ENCODE peak calls at places on chromosomes 16 and 17, in five cellular contexts. D is heart right ventricle, Q is HFF-Myc, X is lung, T is AG04449. B is an unnamed sample.

GRCh38 chr17:76419576-76420245 is 33.2 kb downstream of the UBE2O start:
- DNase-seq in X (no peak), T (no peak), Q (no peak), D (no peak), B (no peak)

GRCh38 chr16:89142474-89143197 is 28.9 kb upstream of the CDH15 start:
- DNase-seq in D (no peak), Q (no peak), T (no peak), X (no peak), B (no peak)

GRCh38 chr16:89924298-89924924 is 1.3 kb downstream of the TUBB3 start:
- DNase-seq in T (no peak), Q (no peak), D (no peak), X (no peak), B (no peak)

GRCh38 chr16:87304951-87305350 is 12.2 kb downstream of the C16orf95 start:
- DNase-seq in Q (no peak), X (no peak), D (no peak), T (no peak), B (no peak)

GRCh38 chr17:64687959-64688358 is 25.9 kb upstream of the SMURF2 start:
- DNase-seq in D (no peak), Q (no peak), X (no peak), T (no peak), B (no peak)

GRCh38 chr16:14462811-14463210 is 167.2 kb downstream of the PARN start:
- DNase-seq in D (no peak), T (no peak), Q (no peak), X (no peak), B (peak)

GRCh38 chr17:81365148-81365600 is 30.1 kb upstream of the BAHCC1 start:
- DNase-seq in X (peak), D (peak), T (no peak), Q (no peak), B (no peak)

GRCh38 chr17:44688675-44689491 is 693 bp downstream of the CCDC43 start:
- DNase-seq in D (no peak), T (no peak), X (no peak), Q (no peak), B (no peak)

GRCh38 chr16:10828851-10829331 is 10.3 kb upstream of the TVP23A start:
- DNase-seq in X (peak), Q (peak), T (no peak), D (peak), B (peak)

GRCh38 chr16:8885674-8886592 is 3.8 kb downstream of the LITAFD start:
- DNase-seq in T (no peak), D (no peak), X (no peak), Q (no peak), B (no peak)

GRCh38 chr16:64627781-64628180 is 494.1 kb downstream of the CDH11 start:
- DNase-seq in D (peak), T (no peak), Q (no peak), X (no peak), B (no peak)

GRCh38 chr17:22272363-22273146 is 580.2 kb downstream of the KCNJ18 start:
- DNase-seq in D (no peak), Q (no peak), T (no peak), X (no peak), B (no peak)

GRCh38 chr17:17375826-17376225 is 72.7 kb downstream of the NT5M start:
- DNase-seq in X (no peak), T (no peak), D (no peak), Q (no peak), B (no peak)

GRCh38 chr17:4585203-4585939 is 1.0 kb downstream of the SMTNL2 start:
- DNase-seq in D (no peak), Q (no peak), T (no peak), X (no peak), B (peak)

GRCh38 chr16:88353232-88353631 is 29.5 kb upstream of the ZNF469 start:
- DNase-seq in T (no peak), D (no peak), Q (no peak), X (no peak), B (no peak)

GRCh38 chr16:30551781-30552180 is 6.4 kb downstream of the ZNF764 start:
- DNase-seq in Q (no peak), X (peak), T (no peak), D (no peak), B (no peak)

GRCh38 chr17:7563115-7563869 is 1.6 kb downstream of the SENP3 start:
- DNase-seq in X (no peak), D (no peak), T (no peak), Q (no peak), B (no peak)

GRCh38 chr17:6797718-6798351 is 21.8 kb downstream of the FBXO39 start:
- DNase-seq in X (no peak), Q (no peak), T (no peak), D (no peak), B (no peak)

GRCh38 chr16:79269211-79269863 is 331.2 kb downstream of the MAF start:
- DNase-seq in X (no peak), Q (no peak), T (no peak), D (no peak), B (no peak)

GRCh38 chr17:65370669-65371126 is 190.8 kb downstream of the AXIN2 start:
- DNase-seq in X (peak), Q (no peak), D (no peak), T (no peak), B (no peak)

GRCh38 chr17:77229786-77230435 is 89.1 kb downstream of the SEC14L1 start:
- DNase-seq in Q (no peak), T (no peak), D (no peak), X (no peak), B (no peak)

GRCh38 chr17:17877548-17878358 is 41.0 kb upstream of the SREBF1 start:
- DNase-seq in X (peak), D (peak), Q (peak), T (peak), B (no peak)

GRCh38 chr17:78783711-78784396 is 1.8 kb upstream of the CYTH1 start:
- DNase-seq in X (no peak), Q (no peak), T (no peak), D (no peak), B (no peak)

GRCh38 chr17:82406131-82406671 is 11.9 kb upstream of the HEXD start:
- DNase-seq in X (no peak), T (no peak), D (no peak), Q (no peak), B (no peak)

GRCh38 chr17:3910420-3911270 is 5.6 kb downstream of the P2RX1 start:
- DNase-seq in T (no peak), D (no peak), Q (no peak), X (no peak), B (no peak)

DNA sequence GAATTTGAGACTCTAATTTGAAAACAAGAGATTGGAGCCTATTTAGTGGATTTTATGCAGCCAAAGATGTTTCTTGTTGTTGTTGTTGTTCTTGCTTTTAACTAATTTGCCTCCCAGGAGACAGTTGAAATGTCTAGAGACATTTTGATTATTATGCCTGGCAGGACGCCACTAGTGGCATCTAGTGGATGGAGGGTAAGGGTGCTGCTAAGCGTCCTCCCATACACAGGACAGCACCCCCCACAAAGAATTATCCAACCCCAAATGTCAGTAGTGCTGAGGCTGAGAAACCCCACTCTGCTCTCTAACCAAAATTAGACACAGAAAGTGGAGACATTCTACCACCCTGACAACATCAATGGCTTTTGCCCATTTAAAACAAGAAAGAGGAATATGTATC is 15.4 kb upstream of the HSBP1 start:
- DNase-seq in Q (no peak), D (no peak), T (no peak), X (no peak), B (no peak)
- TF ChIP-seq CTCF in Q (no peak), D (no peak), T (no peak), X (no peak), B (peak)

DNA sequence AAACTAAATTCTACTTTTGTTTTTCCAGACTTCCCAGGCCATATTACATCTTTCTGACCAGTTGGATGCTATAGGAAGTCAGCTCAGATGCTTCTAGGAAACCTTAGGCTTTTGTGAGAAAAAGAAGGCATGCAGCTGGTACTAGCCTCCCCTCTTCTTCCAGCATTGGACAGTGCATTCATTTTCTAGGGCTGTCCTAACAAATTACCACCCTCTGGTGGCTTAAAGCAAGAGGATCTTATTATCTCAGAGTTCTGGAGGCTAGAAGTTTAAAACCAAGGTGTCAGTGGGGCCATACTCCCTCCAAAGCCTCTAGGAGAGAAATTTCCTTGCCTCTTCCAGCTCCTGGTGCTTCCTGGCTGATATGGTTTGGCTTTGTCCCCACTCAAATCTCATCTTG is 467.8 kb downstream of the SLC39A11 start:
- DNase-seq in X (no peak), D (no peak), T (no peak), Q (no peak), B (no peak)
- TF ChIP-seq CTCF in X (no peak), D (no peak), T (no peak), Q (no peak), B (peak)

GRCh38 chr17:75288359-75288758 is 874 bp downstream of the SLC25A19 start:
- DNase-seq in X (no peak), D (no peak), Q (no peak), T (no peak), B (no peak)

GRCh38 chr17:75289122-75289831 is at the start of gene SLC25A19:
- DNase-seq in X (peak), T (peak), D (peak), Q (peak), B (peak)

GRCh38 chr17:75287221-75287620 is 2.0 kb downstream of the SLC25A19 start:
- DNase-seq in T (no peak), Q (no peak), X (no peak), D (no peak), B (no peak)

GRCh38 chr17:75288784-75289121 is 480 bp downstream of the SLC25A19 start:
- DNase-seq in Q (no peak), D (no peak), X (peak), T (no peak), B (no peak)

GRCh38 chr17:75289832-75290337 is 652 bp upstream of the SLC25A19 start:
- DNase-seq in D (peak), Q (no peak), T (no peak), X (no peak), B (no peak)
- TF ChIP-seq CTCF in D (peak), Q (no peak), T (no peak), X (no peak), B (peak)

DNA sequence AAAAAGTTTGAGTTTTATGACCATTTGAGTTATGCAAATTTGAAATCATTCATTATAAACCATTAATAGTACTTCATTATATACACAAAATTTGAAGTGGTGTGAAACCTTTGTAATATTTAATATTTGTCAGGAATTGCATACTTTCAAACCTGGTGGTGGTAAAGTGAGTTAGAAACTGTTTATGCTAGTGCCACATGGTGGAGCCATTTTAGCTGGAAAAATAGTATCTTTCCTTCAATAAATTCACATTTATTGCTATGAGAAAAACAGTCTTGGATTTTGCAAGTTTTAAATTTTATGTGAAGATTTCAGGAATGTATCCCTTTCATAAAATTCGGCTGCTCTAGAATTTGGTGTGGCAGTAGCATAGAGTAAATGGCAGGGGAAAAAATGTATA is 7.3 kb upstream of the BLMH start:
- DNase-seq in Q (no peak), D (no peak), X (no peak), T (no peak), B (no peak)
- TF ChIP-seq CTCF in Q (peak), D (no peak), X (no peak), T (peak), B (peak)

DNA sequence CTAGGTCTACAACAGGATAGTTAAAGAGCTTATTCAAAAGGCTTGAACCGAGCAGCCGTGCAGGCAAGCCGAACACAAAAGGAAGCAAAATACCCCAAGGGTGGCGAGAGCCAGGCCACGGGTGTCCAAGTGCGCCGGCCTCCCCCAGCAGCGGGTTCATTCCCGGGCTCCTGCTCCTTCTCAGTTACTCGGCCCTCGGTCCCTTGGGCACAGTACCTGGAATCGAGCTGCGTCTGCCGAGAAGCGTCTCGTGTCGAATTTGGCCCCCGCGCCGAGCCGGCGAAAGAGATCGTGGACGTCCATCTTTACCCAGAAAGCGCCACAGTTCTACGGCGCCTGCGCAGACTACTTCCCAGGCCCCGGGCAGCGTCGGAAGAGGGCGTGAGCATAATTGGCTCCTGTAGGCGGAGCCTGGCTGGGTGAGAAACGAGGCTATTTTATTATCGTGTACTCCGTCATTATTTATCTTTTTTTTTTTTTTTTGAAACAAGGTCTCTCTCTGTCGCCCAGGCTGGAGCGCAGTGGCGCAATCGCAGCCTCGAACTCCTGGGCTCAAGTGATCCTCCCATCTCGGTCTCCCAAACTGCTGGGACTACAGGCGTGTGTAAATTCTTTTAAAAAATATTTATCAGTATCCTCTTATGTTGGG is at the start of gene DDX52:
- DNase-seq in T (no peak), Q (peak), X (peak), D (peak), B (peak)
- TF ChIP-seq CTCF in T (no peak), Q (no peak), X (no peak), D (peak), B (no peak)

DNA sequence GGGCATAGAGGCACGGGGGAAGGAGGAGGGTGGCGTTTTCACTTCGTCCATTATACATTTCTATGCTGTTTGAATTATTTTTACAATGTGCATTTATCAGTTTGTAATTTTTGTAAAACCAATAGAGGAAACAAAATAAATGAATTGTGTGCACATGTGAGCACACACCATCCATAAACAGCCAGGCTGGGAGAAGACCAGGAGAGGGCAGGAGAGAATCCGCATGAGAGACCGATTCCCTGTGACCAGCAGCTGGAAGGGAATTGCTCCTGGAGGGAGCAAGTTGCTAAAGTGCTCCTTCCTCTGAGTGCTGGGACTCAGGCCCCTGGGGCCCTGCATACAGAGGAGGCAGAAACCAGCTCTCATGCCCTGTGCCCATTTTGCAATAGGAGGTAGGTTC is 126.0 kb downstream of the ABCC12 start:
- DNase-seq in X (no peak), Q (no peak), T (no peak), D (no peak), B (no peak)
- TF ChIP-seq CTCF in X (no peak), Q (peak), T (peak), D (no peak), B (peak)

GRCh38 chr16:12874135-12874534 is 27.3 kb upstream of the SHISA9 start:
- DNase-seq in D (no peak), X (no peak), Q (no peak), T (peak), B (no peak)
- TF ChIP-seq CTCF in D (no peak), X (no peak), Q (no peak), T (no peak), B (no peak)

GRCh38 chr17:79809530-79810137 is 12.8 kb upstream of the CBX8 start:
- DNase-seq in T (no peak), Q (no peak), D (no peak), X (no peak), B (no peak)
- TF ChIP-seq CTCF in T (no peak), Q (no peak), D (no peak), X (no peak), B (no peak)

DNA sequence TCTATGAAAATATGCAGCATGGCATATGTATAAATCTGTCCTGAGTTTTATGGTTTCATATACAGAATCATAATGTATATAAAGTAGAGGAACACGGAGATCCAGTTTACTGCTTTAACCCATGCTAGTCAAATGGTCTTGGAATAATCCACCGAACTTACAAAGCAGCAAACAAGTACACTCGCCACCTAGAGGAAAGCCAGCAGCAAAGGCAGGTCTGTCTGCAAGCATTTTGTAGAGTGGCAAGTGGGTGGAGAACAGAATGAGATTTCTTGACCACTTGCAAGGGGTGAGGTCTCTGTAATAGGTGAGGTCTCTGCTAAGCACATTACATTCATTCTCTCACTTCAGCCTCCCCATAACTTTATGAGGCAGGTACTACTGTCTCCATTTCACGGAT is 308.3 kb downstream of the CA10 start:
- DNase-seq in T (no peak), D (no peak), Q (no peak), X (no peak), B (no peak)
- TF ChIP-seq CTCF in T (no peak), D (no peak), Q (no peak), X (no peak), B (peak)

GRCh38 chr17:28466521-28467048 is 6.9 kb upstream of the SLC13A2 start:
- DNase-seq in T (no peak), D (no peak), Q (no peak), X (no peak), B (no peak)
- TF ChIP-seq CTCF in T (no peak), D (no peak), Q (no peak), X (no peak), B (no peak)

B was measured in epithelial cell of proximal tubule.